ENCODE peak calls at places on chromosomes 12 and 14, in eight cellular contexts. Z is body of pancreas; Q is NT2/D1; J is uterus; E is prostate gland; L is mucosa of descending colon; S is psoas muscle; W is CD4-positive, CD25-positive, alpha-beta regulatory T cell. F is an unnamed sample. For H3K4me1 and H3K9me3, the result is how much of the 10 kb centered on the place peaks cover.

GRCh38 chr12:23888396-23889068 is 60.9 kb downstream of the SOX5 start:
- DNase-seq in L (no peak), Q (no peak), Z (no peak), W (no peak), S (no peak), E (no peak), J (no peak), F (no peak)

GRCh38 chr12:62758216-62758615 is 176.7 kb downstream of the PPM1H start:
- DNase-seq in Z (no peak), Q (no peak), L (no peak), E (no peak), J (no peak), S (no peak), W (no peak), F (no peak)

GRCh38 chr12:29350080-29350479 is 30.9 kb downstream of the ERGIC2 start:
- DNase-seq in W (no peak), E (peak), Q (no peak), Z (no peak), L (no peak), S (no peak), J (no peak), F (no peak)

GRCh38 chr14:100656996-100657395 is 69.7 kb upstream of the DLK1 start:
- DNase-seq in E (no peak), W (no peak), Z (no peak), L (no peak), Q (no peak), S (no peak), J (no peak), F (no peak)

GRCh38 chr14:55160989-55161388 is 30.4 kb downstream of the DLGAP5 start:
- DNase-seq in Z (no peak), S (no peak), Q (no peak), L (no peak), E (no peak), J (no peak), W (peak), F (no peak)

GRCh38 chr12:89354630-89354931 is 2.3 kb upstream of the DUSP6 start:
- DNase-seq in E (no peak), Q (no peak), J (no peak), W (no peak), L (no peak), S (no peak), Z (no peak), F (no peak)

GRCh38 chr14:73755434-73756014 is 41.3 kb upstream of the PNMA1 start:
- DNase-seq in E (peak), Z (no peak), Q (no peak), S (no peak), L (peak), W (no peak), J (no peak), F (no peak)

GRCh38 chr12:91383106-91383505 is 200.5 kb upstream of the DCN start:
- DNase-seq in S (no peak), Q (no peak), E (no peak), W (no peak), J (peak), L (no peak), Z (no peak), F (no peak)

GRCh38 chr14:47966411-47966810 is 291.0 kb upstream of the MDGA2 start:
- DNase-seq in J (no peak), Q (no peak), S (no peak), E (no peak), L (no peak), Z (no peak), W (no peak), F (no peak)

GRCh38 chr14:58315606-58316005 is 17.3 kb downstream of the ARID4A start:
- DNase-seq in S (no peak), Q (no peak), L (no peak), Z (no peak), W (no peak), E (no peak), J (no peak), F (no peak)

GRCh38 chr12:20805921-20806320 is 4.6 kb upstream of the SLCO1B3 start:
- DNase-seq in L (no peak), S (no peak), Q (no peak), J (no peak), E (no peak), W (no peak), Z (no peak), F (no peak)

GRCh38 chr12:104064842-104065441 is 611 bp downstream of the HCFC2 start:
- DNase-seq in Q (no peak), Z (peak), J (no peak), W (no peak), S (peak), L (no peak), E (peak), F (peak)

GRCh38 chr14:65191716-65192115 is 89.4 kb upstream of the MAX start:
- DNase-seq in E (no peak), W (no peak), J (no peak), S (no peak), L (no peak), Q (no peak), Z (no peak), F (no peak)

DNA sequence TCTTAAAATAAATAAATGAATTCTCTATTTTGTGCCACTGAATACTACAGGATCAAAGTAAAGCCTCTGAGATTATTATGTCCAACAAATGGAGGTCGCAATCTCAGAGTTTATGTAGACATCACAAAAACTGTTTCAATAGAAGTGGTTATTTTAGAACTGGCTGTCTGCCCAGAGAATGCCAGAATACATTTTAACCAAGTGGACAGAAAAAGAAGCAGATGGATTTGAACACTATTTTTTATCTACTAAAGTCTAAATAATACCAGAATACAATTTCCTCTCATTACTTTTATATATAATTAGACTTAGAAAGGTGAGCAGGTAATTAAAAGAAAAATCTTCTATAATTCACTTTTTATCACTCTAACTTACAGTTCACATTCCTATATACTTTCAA is 118.3 kb downstream of the MED13L start:
- DNase-seq in E (no peak), Z (no peak), S (no peak), W (no peak), Q (no peak), L (no peak), J (no peak), F (no peak)
- H3K4me1 ChIP-seq in E (under half), Z (half or more), S (half or more), W (under half), Q (under half), L (under half), J (under half), F (under half)

DNA sequence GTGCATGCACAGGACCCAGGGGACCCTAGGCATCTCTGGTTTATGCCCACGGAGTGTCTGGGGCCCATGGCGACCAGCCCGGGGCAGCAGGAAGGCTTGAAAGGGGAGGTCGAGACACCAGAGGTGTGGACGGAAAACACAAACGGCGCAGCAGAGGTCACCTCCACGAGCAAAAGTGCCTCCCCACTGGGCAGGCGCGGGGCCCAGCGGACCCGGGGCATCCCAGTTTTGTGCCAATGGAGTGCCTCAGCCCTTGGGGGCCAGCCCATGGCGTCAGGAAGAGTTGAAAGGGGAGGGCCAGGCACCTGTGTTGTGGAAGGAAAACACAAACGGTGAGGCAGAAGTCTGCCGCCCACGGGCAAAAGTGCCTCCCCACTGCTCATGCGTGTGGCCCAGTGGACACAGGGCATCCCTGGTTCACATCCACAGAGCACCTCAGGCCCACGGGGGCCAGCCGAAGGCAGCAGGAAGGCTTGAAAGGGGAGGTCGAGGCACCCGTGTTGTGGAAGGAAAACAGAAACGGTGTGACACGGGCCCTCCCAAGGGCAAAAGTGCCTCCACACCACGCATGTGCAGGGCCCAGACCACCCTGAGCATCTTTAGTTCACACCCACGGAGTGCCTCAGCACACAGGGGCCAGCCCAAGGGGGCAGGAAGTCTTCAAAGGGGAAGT is 378.8 kb downstream of the ALG10 start:
- DNase-seq in W (no peak), Z (peak), S (peak), L (peak), Q (no peak), J (peak), E (peak), F (peak)
- H3K9me3 ChIP-seq in W (half or more), Z (under half), S (under half), L (half or more), Q (under half), J (under half), E (under half), F (half or more)

GRCh38 chr12:2165021-2165420 is 112.2 kb downstream of the CACNA1C start:
- DNase-seq in E (no peak), S (no peak), Z (no peak), W (no peak), J (no peak), L (no peak), Q (no peak), F (no peak)
- H3K4me1 ChIP-seq in E (under half), S (under half), Z (under half), W (under half), J (under half), L (under half), Q (under half), F (under half)

DNA sequence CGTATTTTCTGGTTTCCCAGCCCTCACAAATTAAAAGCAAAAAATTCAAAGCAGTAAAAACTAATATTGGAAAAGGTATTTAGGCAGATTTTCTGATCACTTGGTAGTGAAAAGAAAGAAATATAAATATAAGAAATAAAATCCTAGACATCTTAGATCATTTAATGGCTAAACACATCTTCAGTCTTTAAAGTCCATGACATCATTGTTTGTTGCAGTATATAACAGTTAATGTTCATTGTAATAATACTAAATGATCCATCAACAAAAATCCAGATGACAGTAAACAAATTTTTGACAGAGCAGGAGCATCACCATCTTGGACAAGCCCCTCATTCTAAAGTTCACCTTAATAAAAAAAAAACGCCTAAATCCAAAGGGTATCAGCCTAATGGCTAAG is 29.2 kb upstream of the CAPRIN2 start:
- DNase-seq in J (no peak), E (no peak), W (no peak), S (no peak), L (no peak), Z (no peak), Q (no peak), F (no peak)
- H3K9me3 ChIP-seq in J (under half), E (under half), W (under half), S (under half), L (under half), Z (under half), Q (half or more), F (under half)